ENCODE peak calls at places on chromosomes 4 and X, in six cellular contexts. One of them, this sample, is unnamed.

GRCh38 chrX:38260231-38260630 is 39.6 kb upstream of the SRPX start:
- DNase-seq in CD4-positive, alpha-beta memory T cell: no peak
- DNase-seq in BE2C: peak
- DNase-seq in suprapubic skin: no peak
- DNase-seq in adipocyte: no peak
- DNase-seq in GOT3: no peak
- DNase-seq in this sample: no peak

GRCh38 chr4:2830632-2831610 is 12.7 kb upstream of the ADD1 start:
- DNase-seq in suprapubic skin: peak
- DNase-seq in BE2C: no peak
- DNase-seq in CD4-positive, alpha-beta memory T cell: no peak
- DNase-seq in adipocyte: no peak
- DNase-seq in GOT3: no peak
- DNase-seq in this sample: no peak

GRCh38 chr4:40190880-40191815 is 5.7 kb upstream of the RHOH start:
- DNase-seq in suprapubic skin: no peak
- DNase-seq in GOT3: no peak
- DNase-seq in adipocyte: no peak
- DNase-seq in CD4-positive, alpha-beta memory T cell: no peak
- DNase-seq in BE2C: no peak
- DNase-seq in this sample: no peak

GRCh38 chr4:41719417-41719816 is 29.1 kb downstream of the PHOX2B start:
- DNase-seq in adipocyte: no peak
- DNase-seq in GOT3: no peak
- DNase-seq in CD4-positive, alpha-beta memory T cell: no peak
- DNase-seq in BE2C: no peak
- DNase-seq in suprapubic skin: no peak
- DNase-seq in this sample: no peak

GRCh38 chr4:76758290-76758882 is 139.6 kb downstream of the SOWAHB start:
- DNase-seq in CD4-positive, alpha-beta memory T cell: no peak
- DNase-seq in suprapubic skin: no peak
- DNase-seq in GOT3: peak
- DNase-seq in adipocyte: peak
- DNase-seq in BE2C: peak
- DNase-seq in this sample: no peak

GRCh38 chr4:13483142-13484044 is 747 bp downstream of the RAB28 start:
- DNase-seq in BE2C: peak
- DNase-seq in GOT3: no peak
- DNase-seq in adipocyte: peak
- DNase-seq in CD4-positive, alpha-beta memory T cell: peak
- DNase-seq in suprapubic skin: no peak
- DNase-seq in this sample: no peak

GRCh38 chrX:139877710-139878414 is 55.0 kb downstream of the ATP11C start:
- DNase-seq in GOT3: no peak
- DNase-seq in suprapubic skin: no peak
- DNase-seq in CD4-positive, alpha-beta memory T cell: no peak
- DNase-seq in BE2C: no peak
- DNase-seq in adipocyte: no peak
- DNase-seq in this sample: no peak

GRCh38 chr4:116018831-116019230 is 905.4 kb upstream of the NDST4 start:
- DNase-seq in suprapubic skin: no peak
- DNase-seq in adipocyte: no peak
- DNase-seq in CD4-positive, alpha-beta memory T cell: no peak
- DNase-seq in GOT3: no peak
- DNase-seq in BE2C: no peak
- DNase-seq in this sample: no peak

GRCh38 chr4:107247738-107248137 is 211.6 kb upstream of the DKK2 start:
- DNase-seq in BE2C: no peak
- DNase-seq in suprapubic skin: no peak
- DNase-seq in CD4-positive, alpha-beta memory T cell: no peak
- DNase-seq in GOT3: no peak
- DNase-seq in adipocyte: peak
- DNase-seq in this sample: no peak

GRCh38 chr4:185540040-185540439 is 4.7 kb upstream of the PDLIM3 start:
- DNase-seq in CD4-positive, alpha-beta memory T cell: no peak
- DNase-seq in suprapubic skin: no peak
- DNase-seq in BE2C: no peak
- DNase-seq in GOT3: no peak
- DNase-seq in adipocyte: no peak
- DNase-seq in this sample: no peak

GRCh38 chr4:128606173-128606572 is 203.3 kb upstream of the JADE1 start:
- DNase-seq in GOT3: no peak
- DNase-seq in adipocyte: no peak
- DNase-seq in suprapubic skin: no peak
- DNase-seq in CD4-positive, alpha-beta memory T cell: no peak
- DNase-seq in BE2C: no peak
- DNase-seq in this sample: no peak

This sample was measured in GM12878.